ENCODE peak calls at places on chromosomes 1 and 21, in five cellular contexts. L, R, F, Z and O are unnamed samples. For H3K9me3 and H3K36me3, the result is how much of the 10 kb centered on the place peaks cover.

GRCh38 chr21:35697321-35697808 is 363.0 kb downstream of the SETD4 start:
- DNase-seq in L (no peak), R (peak), F (no peak), Z (no peak), O (peak)

GRCh38 chr1:75529488-75529887 is 81.4 kb downstream of the SLC44A5 start:
- DNase-seq in L (no peak), R (no peak), F (no peak), Z (no peak), O (no peak)

GRCh38 chr1:66676616-66677298 is 75.5 kb upstream of the DYNLT5 start:
- DNase-seq in L (no peak), R (peak), F (no peak), Z (no peak), O (peak)

GRCh38 chr1:46343351-46343695 is 2.7 kb downstream of the NSUN4 start:
- DNase-seq in L (no peak), R (no peak), F (no peak), Z (no peak), O (no peak)

GRCh38 chr21:15841856-15842564 is 112.2 kb downstream of the USP25 start:
- DNase-seq in L (no peak), R (peak), F (no peak), Z (no peak), O (peak)

GRCh38 chr1:232011961-232012360 is 385.4 kb downstream of the DISC1 start:
- DNase-seq in L (no peak), R (peak), F (no peak), Z (no peak), O (peak)

GRCh38 chr1:25890249-25891034 is 14.9 kb upstream of the PAQR7 start:
- DNase-seq in L (no peak), R (peak), F (no peak), Z (no peak), O (peak)

GRCh38 chr1:21843208-21843607 is 31.1 kb downstream of the LDLRAD2 start:
- DNase-seq in L (no peak), R (no peak), F (no peak), Z (no peak), O (no peak)

GRCh38 chr1:219518168-219518905 is 94.6 kb downstream of the ZC3H11B start:
- DNase-seq in L (no peak), R (peak), F (no peak), Z (peak), O (no peak)

GRCh38 chr1:11151854-11152612 is 37.1 kb upstream of the ANGPTL7 start:
- DNase-seq in L (no peak), R (no peak), F (no peak), Z (no peak), O (peak)

GRCh38 chr21:44544566-44544965 is 4.6 kb upstream of the KRTAP10-1 start:
- DNase-seq in L (no peak), R (no peak), F (no peak), Z (no peak), O (no peak)

GRCh38 chr1:230382060-230382491 is 44.1 kb downstream of the PGBD5 start:
- DNase-seq in L (peak), R (no peak), F (no peak), Z (no peak), O (peak)

GRCh38 chr1:151539321-151540020 is 638 bp upstream of the TUFT1 start:
- DNase-seq in L (no peak), R (peak), F (peak), Z (no peak), O (peak)

GRCh38 chr1:39214021-39214713 is 9.7 kb downstream of the MACF1 start:
- DNase-seq in L (no peak), R (no peak), F (no peak), Z (no peak), O (no peak)

GRCh38 chr1:212860713-212861581 is 2.9 kb downstream of the FLVCR1 start:
- DNase-seq in L (no peak), R (peak), F (no peak), Z (no peak), O (peak)

GRCh38 chr1:94614980-94615379 is 73.4 kb upstream of the F3 start:
- DNase-seq in L (no peak), R (no peak), F (no peak), Z (no peak), O (no peak)

GRCh38 chr1:95850798-95851197 is 616.8 kb downstream of the RWDD3 start:
- DNase-seq in L (no peak), R (no peak), F (no peak), Z (no peak), O (no peak)

GRCh38 chr1:38028105-38028591 is 15.6 kb downstream of the UTP11 start:
- DNase-seq in L (no peak), R (no peak), F (no peak), Z (no peak), O (no peak)

GRCh38 chr1:168316142-168316541 is 35.5 kb downstream of the TBX19 start:
- DNase-seq in L (no peak), R (no peak), F (no peak), Z (no peak), O (no peak)

GRCh38 chr21:46434322-46434958 is 24.3 kb upstream of the DIP2A start:
- DNase-seq in L (no peak), R (no peak), F (no peak), Z (no peak), O (no peak)

GRCh38 chr21:45972353-45972715 is 9.2 kb upstream of the COL6A1 start:
- DNase-seq in L (peak), R (no peak), F (no peak), Z (peak), O (peak)

GRCh38 chr1:228150458-228151169 is 884 bp downstream of the GJC2 start:
- DNase-seq in L (peak), R (peak), F (no peak), Z (peak), O (peak)

GRCh38 chr1:3463891-3464648 is 9.6 kb downstream of the ARHGEF16 start:
- DNase-seq in L (no peak), R (no peak), F (no peak), Z (no peak), O (no peak)

GRCh38 chr1:213268221-213268620 is 217.2 kb downstream of the RPS6KC1 start:
- DNase-seq in L (no peak), R (peak), F (no peak), Z (no peak), O (peak)

GRCh38 chr1:199042193-199042592 is 403.4 kb downstream of the PTPRC start:
- DNase-seq in L (no peak), R (no peak), F (no peak), Z (no peak), O (no peak)

GRCh38 chr1:213686003-213686582 is 301.7 kb upstream of the PROX1 start:
- DNase-seq in L (no peak), R (no peak), F (no peak), Z (no peak), O (no peak)

GRCh38 chr1:248714248-248714647 is 11.7 kb upstream of the OR14I1 start:
- DNase-seq in L (no peak), R (no peak), F (peak), Z (no peak), O (peak)
- H3K9me3 ChIP-seq in L (half or more), R (under half), F (under half), Z (under half), O (under half)

GRCh38 chr1:246221390-246222240 is 285.5 kb downstream of the SMYD3 start:
- DNase-seq in L (no peak), R (no peak), F (no peak), Z (no peak), O (no peak)

GRCh38 chr1:246220495-246221065 is 286.5 kb downstream of the SMYD3 start:
- DNase-seq in L (no peak), R (no peak), F (no peak), Z (no peak), O (no peak)

GRCh38 chr1:246218686-246219085 is 288.4 kb downstream of the SMYD3 start:
- DNase-seq in L (no peak), R (no peak), F (no peak), Z (no peak), O (no peak)

GRCh38 chr1:246215505-246215893 is 291.6 kb downstream of the SMYD3 start:
- DNase-seq in L (no peak), R (no peak), F (no peak), Z (no peak), O (no peak)

GRCh38 chr1:246219508-246220030 is 287.5 kb downstream of the SMYD3 start:
- DNase-seq in L (no peak), R (no peak), F (no peak), Z (no peak), O (peak)
- H3K4me2 ChIP-seq in L (peak), R (no peak), F (no peak), Z (no peak), O (no peak)

GRCh38 chr1:205735218-205735617 is 14.8 kb downstream of the NUCKS1 start:
- DNase-seq in L (no peak), R (no peak), F (no peak), Z (no peak), O (no peak)

GRCh38 chr1:205743977-205744376 is 6.0 kb downstream of the NUCKS1 start:
- DNase-seq in L (no peak), R (no peak), F (no peak), Z (no peak), O (no peak)

GRCh38 chr1:205744403-205744802 is 5.6 kb downstream of the NUCKS1 start:
- DNase-seq in L (no peak), R (no peak), F (no peak), Z (no peak), O (no peak)

GRCh38 chr1:205741681-205742080 is 8.3 kb downstream of the NUCKS1 start:
- DNase-seq in L (no peak), R (no peak), F (no peak), Z (no peak), O (no peak)

GRCh38 chr1:205739348-205740160 is 10.4 kb downstream of the NUCKS1 start:
- DNase-seq in L (no peak), R (peak), F (no peak), Z (no peak), O (peak)
- H3K36me3 ChIP-seq in L (under half), R (under half), F (half or more), Z (half or more), O (under half)

DNA sequence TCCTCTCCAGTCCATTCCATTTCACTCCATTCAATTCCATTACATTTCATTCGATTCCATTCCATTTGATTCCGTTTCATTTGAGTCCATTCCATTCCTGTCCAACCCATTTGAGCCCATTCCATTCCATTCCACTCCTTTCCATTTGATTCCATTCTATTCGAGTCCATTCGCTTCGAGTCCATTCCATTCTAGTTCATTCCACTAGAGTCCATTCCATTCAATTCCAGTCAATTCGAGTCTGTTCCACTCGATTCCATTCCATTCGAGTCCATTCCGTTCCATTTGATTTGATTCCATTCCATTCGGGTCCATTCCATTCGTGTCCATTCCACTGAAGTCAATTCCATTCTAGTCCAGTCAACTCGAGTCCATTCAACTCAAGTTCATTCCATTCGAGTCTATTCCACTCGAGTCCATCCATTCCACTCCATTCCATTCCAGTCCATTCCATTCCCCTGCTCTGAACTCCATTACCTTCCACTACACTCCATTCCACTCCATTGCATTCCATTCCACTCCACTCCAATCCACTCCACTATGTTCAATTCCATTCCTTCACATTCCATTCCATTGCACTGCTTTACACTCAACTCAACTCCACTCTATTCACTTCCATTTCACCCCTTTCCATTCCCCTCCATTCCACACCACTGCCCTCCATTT is 2569.4 kb upstream of the TPTE start:
- DNase-seq in L (no peak), R (no peak), F (no peak), Z (no peak), O (no peak)
- H3K9me3 ChIP-seq in L (half or more), R (half or more), F (half or more), Z (under half), O (under half)

DNA sequence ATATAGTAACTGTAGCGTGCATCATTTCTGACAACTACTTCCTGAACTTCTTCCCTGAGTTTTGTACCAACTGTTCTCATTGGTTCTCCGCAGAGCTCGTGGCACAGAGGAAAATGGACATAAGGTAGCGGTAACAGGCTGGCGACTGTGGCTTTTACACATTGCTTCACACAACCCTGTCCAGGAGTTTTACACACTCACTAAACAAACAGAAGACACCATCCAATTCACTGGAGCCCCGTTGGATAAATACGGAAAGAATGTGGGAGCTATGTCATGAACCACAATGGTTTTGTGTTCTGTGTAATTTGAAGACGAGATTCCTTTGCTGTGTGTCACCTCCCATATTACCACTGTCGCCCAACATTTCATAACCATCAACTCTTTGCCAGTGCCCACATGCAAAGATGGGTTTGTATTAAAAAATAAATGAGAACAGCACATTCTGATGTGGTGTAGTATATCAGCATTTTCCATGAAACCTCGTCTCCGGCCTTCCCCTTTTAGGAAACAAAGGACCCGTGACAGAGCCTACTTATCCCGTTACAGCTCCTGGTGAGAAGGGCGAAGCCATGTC is 47.3 kb upstream of the ENAH start:
- DNase-seq in L (no peak), R (peak), F (no peak), Z (no peak), O (peak)
- H3K4me2 ChIP-seq in L (no peak), R (peak), F (no peak), Z (peak), O (peak)

GRCh38 chr21:42550817-42551216 is 37.2 kb downstream of the SLC37A1 start:
- DNase-seq in L (no peak), R (no peak), F (no peak), Z (no peak), O (no peak)
- H3K36me3 ChIP-seq in L (under half), R (under half), F (under half), Z (under half), O (under half)

DNA sequence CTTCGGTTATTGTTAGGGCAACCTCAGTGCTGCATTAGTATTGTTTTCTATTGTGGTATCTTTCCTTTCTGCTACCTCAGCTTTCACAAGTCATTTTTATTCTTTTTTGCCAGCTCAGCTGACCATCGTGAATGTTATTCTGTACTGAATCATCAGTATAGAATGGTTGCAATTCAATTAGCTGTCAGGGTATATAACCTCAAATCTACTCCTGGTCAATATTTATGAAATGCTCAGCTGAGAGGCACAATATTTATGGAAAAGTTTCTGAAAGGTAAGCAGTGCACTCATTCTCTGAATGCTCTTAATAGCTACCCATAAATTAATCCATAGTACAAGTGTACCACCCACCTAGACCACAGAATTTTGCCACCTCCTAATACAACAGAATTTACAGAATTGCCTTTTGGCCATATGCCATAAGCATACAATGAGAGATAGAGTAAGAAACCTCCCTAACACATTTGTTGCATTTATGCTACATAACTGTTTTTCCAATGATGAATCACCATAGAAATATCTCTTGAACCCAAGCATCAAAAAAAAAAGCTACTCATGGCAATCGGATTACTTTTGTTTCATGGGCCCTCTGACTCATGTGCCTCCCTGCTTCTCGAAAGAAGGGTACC is 732.6 kb upstream of the CHRM3 start:
- DNase-seq in L (no peak), R (peak), F (no peak), Z (no peak), O (peak)
- H3K9me3 ChIP-seq in L (under half), R (under half), F (under half), Z (under half), O (under half)

GRCh38 chr1:114700026-114700600 is 4.8 kb upstream of the AMPD1 start:
- DNase-seq in L (no peak), R (no peak), F (no peak), Z (no peak), O (no peak)

GRCh38 chr1:114703242-114703641 is 7.9 kb upstream of the AMPD1 start:
- DNase-seq in L (no peak), R (no peak), F (no peak), Z (no peak), O (no peak)

GRCh38 chr1:114707604-114708003 is 9.0 kb downstream of the NRAS start:
- DNase-seq in L (no peak), R (no peak), F (no peak), Z (no peak), O (no peak)

GRCh38 chr1:114701931-114702330 is 6.6 kb upstream of the AMPD1 start:
- DNase-seq in L (no peak), R (no peak), F (no peak), Z (no peak), O (no peak)

GRCh38 chr1:114702699-114703098 is 7.4 kb upstream of the AMPD1 start:
- DNase-seq in L (no peak), R (no peak), F (no peak), Z (no peak), O (no peak)
- H3K4me2 ChIP-seq in L (no peak), R (no peak), F (no peak), Z (no peak), O (no peak)

GRCh38 chr1:22875240-22875639 is 97.4 kb downstream of the LACTBL1 start:
- DNase-seq in L (no peak), R (no peak), F (no peak), Z (no peak), O (no peak)
- H3K36me3 ChIP-seq in L (under half), R (under half), F (under half), Z (under half), O (under half)